ENCODE peak calls at places on chromosomes 4 and X, in ten cellular contexts. L is IMR-90; K is WTC11; I is HFF-Myc; N is activated effector memory CD4-positive, alpha-beta T cell treated with anti-CD3 and anti-CD28 coated beads, Interleukin-2, amount 50 U/mL, for 16 hours; B is astrocyte; Q is CD4-positive, alpha-beta memory T cell; F is NCI-H2081; T is T follicular helper cell; C is lower leg skin. H is an unnamed sample.
A peak's percentile ranks its signal among the peaks of the same experiment; 100 is the strongest.

GRCh38 chr4:139200102-139200501 is 23.1 kb upstream of the ELF2 start:
- DNase-seq in L (no peak), K (no peak), I (no peak), N (no peak), B (no peak), Q (no peak), F (no peak), T (no peak), C (no peak), H (no peak)

GRCh38 chr4:188781655-188782054 is 642.4 kb downstream of the TRIML1 start:
- DNase-seq in L (peak; percentile 16), K (peak; percentile 39), I (no peak), N (no peak), B (no peak), Q (no peak), F (no peak), T (no peak), C (no peak), H (no peak)

GRCh38 chr4:138891610-138892009 is 124.0 kb upstream of the NOCT start:
- DNase-seq in L (no peak), K (no peak), I (no peak), N (no peak), B (no peak), Q (no peak), F (peak; percentile 70), T (no peak), C (no peak), H (no peak)

GRCh38 chr4:166499820-166500219 is 626.8 kb downstream of the TLL1 start:
- DNase-seq in L (no peak), K (no peak), I (no peak), N (no peak), B (no peak), Q (no peak), F (no peak), T (no peak), C (no peak), H (no peak)

GRCh38 chr4:80305466-80305865 is 30.1 kb upstream of the CFAP299 start:
- DNase-seq in L (peak; percentile 80), K (no peak), I (no peak), N (no peak), B (peak; percentile 83), Q (no peak), F (no peak), T (no peak), C (no peak), H (no peak)

GRCh38 chr4:112523008-112523440 is 7.0 kb upstream of the NEUROG2 start:
- DNase-seq in L (peak; percentile 66), K (peak; percentile 83), I (no peak), N (peak; percentile 74), B (peak; percentile 24), Q (no peak), F (no peak), T (no peak), C (no peak), H (no peak)

GRCh38 chrX:75522565-75523411 is at the start of gene ZDHHC15:
- DNase-seq in L (no peak), K (peak; percentile 53), I (no peak), N (peak; percentile 80), B (peak; percentile 45), Q (peak; percentile 44), F (peak; percentile 16), T (peak; percentile 30), C (peak; percentile 18), H (peak; percentile 8)

GRCh38 chrX:68938244-68939004 is 109.6 kb downstream of the EFNB1 start:
- DNase-seq in L (peak; percentile 47), K (no peak), I (no peak), N (no peak), B (peak; percentile 77), Q (no peak), F (no peak), T (no peak), C (no peak), H (no peak)

GRCh38 chr4:122826596-122827257 is at the start of gene FGF2:
- DNase-seq in L (peak; percentile 60), K (peak; percentile 78), I (no peak), N (peak; percentile 64), B (peak; percentile 51), Q (no peak), F (no peak), T (no peak), C (peak; percentile 30), H (no peak)

GRCh38 chr4:65502151-65502691 is 168.1 kb downstream of the EPHA5 start:
- DNase-seq in L (peak; percentile 4), K (no peak), I (no peak), N (no peak), B (peak; percentile 92), Q (no peak), F (no peak), T (no peak), C (no peak), H (no peak)

GRCh38 chrX:9102956-9103355 is 69.0 kb upstream of the FAM9B start:
- DNase-seq in L (no peak), K (no peak), I (no peak), N (no peak), B (no peak), Q (no peak), F (no peak), T (no peak), C (no peak), H (no peak)

GRCh38 chrX:118058924-118059323 is 57.7 kb downstream of the KLHL13 start:
- DNase-seq in L (peak; percentile 1), K (no peak), I (no peak), N (no peak), B (no peak), Q (no peak), F (no peak), T (no peak), C (no peak), H (no peak)

GRCh38 chrX:68820476-68821110 is 8.2 kb upstream of the EFNB1 start:
- DNase-seq in L (no peak), K (no peak), I (no peak), N (no peak), B (no peak), Q (no peak), F (no peak), T (no peak), C (no peak), H (no peak)

GRCh38 chr4:9781343-9782135 is at the start of gene DRD5:
- DNase-seq in L (no peak), K (peak; percentile 69), I (no peak), N (no peak), B (no peak), Q (no peak), F (no peak), T (no peak), C (no peak), H (no peak)